ENCODE peak calls at places on chromosomes 12 and 14, in four cellular contexts. One of them, this sample, is unnamed.

GRCh38 chr14:48350971-48351370 is 675.6 kb upstream of the MDGA2 start:
- DNase-seq in glomerular endothelial cell: no peak
- DNase-seq in MCF 10A: peak
- DNase-seq in NCI-H1105 treated with DMSO at 0.1 percent for 48 hours: no peak
- DNase-seq in this sample: no peak

GRCh38 chr14:68995731-68996130 is 16.6 kb upstream of the ACTN1 start:
- DNase-seq in glomerular endothelial cell: no peak
- DNase-seq in NCI-H1105 treated with DMSO at 0.1 percent for 48 hours: no peak
- DNase-seq in MCF 10A: no peak
- DNase-seq in this sample: no peak

GRCh38 chr12:121806556-121807308 is 2.9 kb downstream of the SETD1B start:
- DNase-seq in MCF 10A: peak
- DNase-seq in NCI-H1105 treated with DMSO at 0.1 percent for 48 hours: no peak
- DNase-seq in glomerular endothelial cell: no peak
- DNase-seq in this sample: no peak

GRCh38 chr12:97446895-97447294 is 15.7 kb upstream of the RMST start:
- DNase-seq in MCF 10A: no peak
- DNase-seq in NCI-H1105 treated with DMSO at 0.1 percent for 48 hours: no peak
- DNase-seq in glomerular endothelial cell: no peak
- DNase-seq in this sample: no peak

GRCh38 chr12:3046441-3047200 is 30.6 kb upstream of the TSPAN9 start:
- DNase-seq in NCI-H1105 treated with DMSO at 0.1 percent for 48 hours: no peak
- DNase-seq in MCF 10A: peak
- DNase-seq in glomerular endothelial cell: no peak
- DNase-seq in this sample: no peak

GRCh38 chr14:21796912-21797311 is 123.3 kb upstream of the OR4E1 start:
- DNase-seq in MCF 10A: no peak
- DNase-seq in glomerular endothelial cell: no peak
- DNase-seq in NCI-H1105 treated with DMSO at 0.1 percent for 48 hours: no peak
- DNase-seq in this sample: peak

GRCh38 chr12:130247634-130248237 is 85.5 kb downstream of the FZD10 start:
- DNase-seq in glomerular endothelial cell: no peak
- DNase-seq in MCF 10A: no peak
- DNase-seq in NCI-H1105 treated with DMSO at 0.1 percent for 48 hours: no peak
- DNase-seq in this sample: no peak

GRCh38 chr12:113259499-113259953 is 38.3 kb downstream of the TPCN1 start:
- DNase-seq in NCI-H1105 treated with DMSO at 0.1 percent for 48 hours: peak
- DNase-seq in glomerular endothelial cell: no peak
- DNase-seq in MCF 10A: no peak
- DNase-seq in this sample: no peak

GRCh38 chr12:121404734-121405133 is 4.8 kb downstream of the RNF34 start:
- DNase-seq in NCI-H1105 treated with DMSO at 0.1 percent for 48 hours: peak
- DNase-seq in glomerular endothelial cell: no peak
- DNase-seq in MCF 10A: peak
- DNase-seq in this sample: no peak

GRCh38 chr12:1034726-1035457 is 43.9 kb downstream of the ERC1 start:
- DNase-seq in glomerular endothelial cell: no peak
- DNase-seq in NCI-H1105 treated with DMSO at 0.1 percent for 48 hours: no peak
- DNase-seq in MCF 10A: no peak
- DNase-seq in this sample: no peak

GRCh38 chr12:61860439-61860838 is 399.8 kb upstream of the USP15 start:
- DNase-seq in MCF 10A: peak
- DNase-seq in glomerular endothelial cell: no peak
- DNase-seq in NCI-H1105 treated with DMSO at 0.1 percent for 48 hours: no peak
- DNase-seq in this sample: no peak

GRCh38 chr14:99996951-99997571 is 68.2 kb upstream of the EVL start:
- DNase-seq in MCF 10A: peak
- DNase-seq in glomerular endothelial cell: no peak
- DNase-seq in NCI-H1105 treated with DMSO at 0.1 percent for 48 hours: no peak
- DNase-seq in this sample: no peak

GRCh38 chr14:37711499-37712475 is 116.4 kb downstream of the TTC6 start:
- DNase-seq in NCI-H1105 treated with DMSO at 0.1 percent for 48 hours: no peak
- DNase-seq in glomerular endothelial cell: no peak
- DNase-seq in MCF 10A: no peak
- DNase-seq in this sample: no peak

GRCh38 chr12:17060260-17060659 is 454.3 kb upstream of the LMO3 start:
- DNase-seq in MCF 10A: peak
- DNase-seq in glomerular endothelial cell: no peak
- DNase-seq in NCI-H1105 treated with DMSO at 0.1 percent for 48 hours: no peak
- DNase-seq in this sample: no peak

This sample was measured in Jurkat, Clone E6-1.